ENCODE peak calls at places on chromosomes 12 and 14, in seven cellular contexts. One of them, this sample, is unnamed.
A peak's percentile ranks its signal among the peaks of the same experiment; 100 is the strongest.

GRCh38 chr12:108689314-108690190 is 41.8 kb downstream of the CORO1C start:
- DNase-seq in B cell: peak; percentile 42
- DNase-seq in kidney epithelial cell: no peak
- DNase-seq in ovary: no peak
- DNase-seq in HFFc6: no peak
- DNase-seq in cardiac muscle cell: peak; percentile 29
- DNase-seq in lower leg skin: peak; percentile 55
- DNase-seq in this sample: no peak

GRCh38 chr12:105912911-105913514 is 225.7 kb downstream of the NUAK1 start:
- DNase-seq in B cell: no peak
- DNase-seq in kidney epithelial cell: no peak
- DNase-seq in ovary: no peak
- DNase-seq in HFFc6: no peak
- DNase-seq in cardiac muscle cell: no peak
- DNase-seq in lower leg skin: no peak
- DNase-seq in this sample: no peak

GRCh38 chr12:54173066-54173726 is 15.6 kb downstream of the SMUG1 start:
- DNase-seq in B cell: no peak
- DNase-seq in kidney epithelial cell: no peak
- DNase-seq in ovary: peak; percentile 50
- DNase-seq in HFFc6: no peak
- DNase-seq in cardiac muscle cell: peak; percentile 61
- DNase-seq in lower leg skin: no peak
- DNase-seq in this sample: peak; percentile 40

GRCh38 chr12:48422060-48422459 is 50.3 kb upstream of the ANP32D start:
- DNase-seq in B cell: no peak
- DNase-seq in kidney epithelial cell: no peak
- DNase-seq in ovary: no peak
- DNase-seq in HFFc6: no peak
- DNase-seq in cardiac muscle cell: no peak
- DNase-seq in lower leg skin: no peak
- DNase-seq in this sample: no peak

GRCh38 chr12:49352351-49352750 is 5.7 kb downstream of the DNAJC22 start:
- DNase-seq in B cell: no peak
- DNase-seq in kidney epithelial cell: no peak
- DNase-seq in ovary: no peak
- DNase-seq in HFFc6: no peak
- DNase-seq in cardiac muscle cell: no peak
- DNase-seq in lower leg skin: no peak
- DNase-seq in this sample: no peak

GRCh38 chr14:51867753-51868152 is 7.3 kb downstream of the GNG2 start:
- DNase-seq in B cell: no peak
- DNase-seq in kidney epithelial cell: no peak
- DNase-seq in ovary: no peak
- DNase-seq in HFFc6: no peak
- DNase-seq in cardiac muscle cell: no peak
- DNase-seq in lower leg skin: no peak
- DNase-seq in this sample: no peak

GRCh38 chr12:54206807-54207206 is 18.0 kb upstream of the SMUG1 start:
- DNase-seq in B cell: no peak
- DNase-seq in kidney epithelial cell: no peak
- DNase-seq in ovary: no peak
- DNase-seq in HFFc6: no peak
- DNase-seq in cardiac muscle cell: no peak
- DNase-seq in lower leg skin: no peak
- DNase-seq in this sample: no peak

GRCh38 chr12:22299294-22299912 is 35.1 kb downstream of the ST8SIA1 start:
- DNase-seq in B cell: no peak
- DNase-seq in kidney epithelial cell: no peak
- DNase-seq in ovary: no peak
- DNase-seq in HFFc6: no peak
- DNase-seq in cardiac muscle cell: no peak
- DNase-seq in lower leg skin: no peak
- DNase-seq in this sample: no peak

GRCh38 chr14:92456215-92457017 is 57.2 kb upstream of the RIN3 start:
- DNase-seq in B cell: peak; percentile 38
- DNase-seq in kidney epithelial cell: no peak
- DNase-seq in ovary: no peak
- DNase-seq in HFFc6: peak; percentile 65
- DNase-seq in cardiac muscle cell: peak; percentile 83
- DNase-seq in lower leg skin: no peak
- DNase-seq in this sample: peak; percentile 77

GRCh38 chr12:1527789-1528188 is 66.6 kb downstream of the FBXL14 start:
- DNase-seq in B cell: no peak
- DNase-seq in kidney epithelial cell: peak; percentile 45
- DNase-seq in ovary: no peak
- DNase-seq in HFFc6: peak; percentile 93
- DNase-seq in cardiac muscle cell: no peak
- DNase-seq in lower leg skin: no peak
- DNase-seq in this sample: no peak

GRCh38 chr12:69385038-69385437 is 25.5 kb downstream of the YEATS4 start:
- DNase-seq in B cell: no peak
- DNase-seq in kidney epithelial cell: no peak
- DNase-seq in ovary: no peak
- DNase-seq in HFFc6: no peak
- DNase-seq in cardiac muscle cell: no peak
- DNase-seq in lower leg skin: no peak
- DNase-seq in this sample: no peak

GRCh38 chr12:112906712-112907414 is at the start of gene OAS1:
- DNase-seq in B cell: peak; percentile 68
- DNase-seq in kidney epithelial cell: peak; percentile 34
- DNase-seq in ovary: no peak
- DNase-seq in HFFc6: no peak
- DNase-seq in cardiac muscle cell: peak; percentile 46
- DNase-seq in lower leg skin: peak; percentile 48
- DNase-seq in this sample: peak; percentile 76

GRCh38 chr12:18644564-18644963 is 93.2 kb downstream of the PLCZ1 start:
- DNase-seq in B cell: no peak
- DNase-seq in kidney epithelial cell: no peak
- DNase-seq in ovary: no peak
- DNase-seq in HFFc6: no peak
- DNase-seq in cardiac muscle cell: no peak
- DNase-seq in lower leg skin: no peak
- DNase-seq in this sample: no peak

GRCh38 chr12:47356129-47356622 is 276.4 kb upstream of the AMIGO2 start:
- DNase-seq in B cell: peak; percentile 74
- DNase-seq in kidney epithelial cell: peak; percentile 10
- DNase-seq in ovary: no peak
- DNase-seq in HFFc6: no peak
- DNase-seq in cardiac muscle cell: no peak
- DNase-seq in lower leg skin: peak; percentile 20
- DNase-seq in this sample: peak; percentile 48

GRCh38 chr12:9651265-9651729 is 18.2 kb upstream of the CLEC2D start:
- DNase-seq in B cell: no peak
- DNase-seq in kidney epithelial cell: no peak
- DNase-seq in ovary: no peak
- DNase-seq in HFFc6: peak; percentile 85
- DNase-seq in cardiac muscle cell: no peak
- DNase-seq in lower leg skin: no peak
- DNase-seq in this sample: no peak

GRCh38 chr12:97594236-97594635 is 131.6 kb downstream of the RMST start:
- DNase-seq in B cell: no peak
- DNase-seq in kidney epithelial cell: no peak
- DNase-seq in ovary: no peak
- DNase-seq in HFFc6: no peak
- DNase-seq in cardiac muscle cell: no peak
- DNase-seq in lower leg skin: no peak
- DNase-seq in this sample: no peak

GRCh38 chr14:75340921-75341320 is 62.3 kb downstream of the FOS start:
- DNase-seq in B cell: no peak
- DNase-seq in kidney epithelial cell: no peak
- DNase-seq in ovary: peak; percentile 42
- DNase-seq in HFFc6: no peak
- DNase-seq in cardiac muscle cell: no peak
- DNase-seq in lower leg skin: peak; percentile 95
- DNase-seq in this sample: no peak

GRCh38 chr14:32682219-32682618 is 256.5 kb upstream of the NPAS3 start:
- DNase-seq in B cell: no peak
- DNase-seq in kidney epithelial cell: no peak
- DNase-seq in ovary: no peak
- DNase-seq in HFFc6: no peak
- DNase-seq in cardiac muscle cell: no peak
- DNase-seq in lower leg skin: no peak
- DNase-seq in this sample: no peak

GRCh38 chr12:205026-205425 is 8.9 kb downstream of the SLC6A12 start:
- DNase-seq in B cell: no peak
- DNase-seq in kidney epithelial cell: no peak
- DNase-seq in ovary: no peak
- DNase-seq in HFFc6: no peak
- DNase-seq in cardiac muscle cell: no peak
- DNase-seq in lower leg skin: no peak
- DNase-seq in this sample: no peak

GRCh38 chr14:99716850-99717681 is 33.0 kb downstream of the CYP46A1 start:
- DNase-seq in B cell: no peak
- DNase-seq in kidney epithelial cell: no peak
- DNase-seq in ovary: no peak
- DNase-seq in HFFc6: no peak
- DNase-seq in cardiac muscle cell: no peak
- DNase-seq in lower leg skin: no peak
- DNase-seq in this sample: peak; percentile 7

GRCh38 chr12:54329756-54330155 is 4.8 kb downstream of the COPZ1 start:
- DNase-seq in B cell: no peak
- DNase-seq in kidney epithelial cell: no peak
- DNase-seq in ovary: no peak
- DNase-seq in HFFc6: no peak
- DNase-seq in cardiac muscle cell: no peak
- DNase-seq in lower leg skin: no peak
- DNase-seq in this sample: no peak

GRCh38 chr12:48002773-48003218 is 1.5 kb downstream of the COL2A1 start:
- DNase-seq in B cell: peak; percentile 27
- DNase-seq in kidney epithelial cell: no peak
- DNase-seq in ovary: no peak
- DNase-seq in HFFc6: no peak
- DNase-seq in cardiac muscle cell: peak; percentile 76
- DNase-seq in lower leg skin: no peak
- DNase-seq in this sample: no peak

GRCh38 chr14:90256354-90257131 is at the start of gene PSMC1:
- DNase-seq in B cell: peak; percentile 91
- DNase-seq in kidney epithelial cell: peak; percentile 82
- DNase-seq in ovary: peak; percentile 85
- DNase-seq in HFFc6: peak; percentile 94
- DNase-seq in cardiac muscle cell: peak; percentile 95
- DNase-seq in lower leg skin: peak; percentile 88
- DNase-seq in this sample: peak; percentile 90
- TF ChIP-seq CTCF in B cell: no peak
- TF ChIP-seq CTCF in kidney epithelial cell: no peak
- TF ChIP-seq CTCF in ovary: no peak
- TF ChIP-seq CTCF in HFFc6: peak; percentile 10
- TF ChIP-seq CTCF in cardiac muscle cell: no peak
- TF ChIP-seq CTCF in lower leg skin: no peak
- TF ChIP-seq CTCF in this sample: no peak

DNA sequence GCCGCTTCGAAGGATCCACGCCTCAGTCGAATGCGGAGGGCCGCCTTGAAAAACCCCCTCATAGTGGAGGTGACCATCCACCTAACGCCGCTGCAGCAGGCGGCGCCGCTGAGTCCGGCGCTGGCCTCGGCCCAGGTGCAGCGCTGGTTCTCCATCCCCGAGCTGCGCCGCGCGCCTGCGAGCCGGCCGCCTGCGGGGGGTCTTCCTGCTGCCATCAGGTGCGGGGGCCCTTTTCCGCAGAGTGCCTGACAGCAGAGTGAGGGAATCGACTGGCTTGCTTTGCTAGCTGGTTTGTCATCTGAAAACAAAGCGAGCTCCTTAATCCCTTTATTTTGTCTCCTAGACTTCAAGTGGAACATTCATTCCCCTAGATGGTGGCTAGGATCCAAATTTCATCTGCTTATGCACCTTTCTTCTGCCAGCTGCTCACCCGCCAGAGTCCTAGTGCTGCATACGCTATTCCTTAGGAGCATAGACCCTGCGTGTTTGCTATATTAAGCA is 10.4 kb upstream of the DNAL1 start:
- DNase-seq in B cell: no peak
- DNase-seq in kidney epithelial cell: no peak
- DNase-seq in ovary: no peak
- DNase-seq in HFFc6: no peak
- DNase-seq in cardiac muscle cell: peak; percentile 54
- DNase-seq in lower leg skin: no peak
- DNase-seq in this sample: peak; percentile 41
- TF ChIP-seq CTCF in B cell: no peak
- TF ChIP-seq CTCF in kidney epithelial cell: peak; percentile 41
- TF ChIP-seq CTCF in ovary: peak; percentile 33
- TF ChIP-seq CTCF in HFFc6: no peak
- TF ChIP-seq CTCF in cardiac muscle cell: peak; percentile 52
- TF ChIP-seq CTCF in lower leg skin: no peak
- TF ChIP-seq CTCF in this sample: peak; percentile 30

DNA sequence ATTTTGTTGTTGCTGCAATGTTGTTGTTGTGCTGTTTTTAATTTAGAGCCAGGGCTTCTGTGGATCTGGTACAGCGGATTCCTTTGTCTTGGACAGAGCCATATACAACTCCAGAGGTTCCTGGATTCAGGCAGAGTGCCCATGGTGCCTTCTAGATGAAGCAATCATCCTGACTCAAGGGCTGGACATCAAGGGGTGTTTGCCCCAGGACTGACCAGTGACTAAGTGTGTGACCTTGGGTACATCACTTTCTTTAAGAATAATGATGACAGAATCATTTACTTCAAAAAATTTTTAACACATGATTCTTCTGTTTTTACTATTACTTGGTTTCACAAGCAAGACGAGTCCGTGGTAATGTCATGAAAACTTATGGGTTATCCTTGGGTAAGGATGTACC is 397.3 kb downstream of the ZFP36L1 start:
- DNase-seq in B cell: no peak
- DNase-seq in kidney epithelial cell: no peak
- DNase-seq in ovary: peak; percentile 59
- DNase-seq in HFFc6: peak; percentile 65
- DNase-seq in cardiac muscle cell: no peak
- DNase-seq in lower leg skin: no peak
- DNase-seq in this sample: no peak
- TF ChIP-seq CTCF in B cell: no peak
- TF ChIP-seq CTCF in kidney epithelial cell: no peak
- TF ChIP-seq CTCF in ovary: no peak
- TF ChIP-seq CTCF in HFFc6: no peak
- TF ChIP-seq CTCF in cardiac muscle cell: no peak
- TF ChIP-seq CTCF in lower leg skin: no peak
- TF ChIP-seq CTCF in this sample: no peak

DNA sequence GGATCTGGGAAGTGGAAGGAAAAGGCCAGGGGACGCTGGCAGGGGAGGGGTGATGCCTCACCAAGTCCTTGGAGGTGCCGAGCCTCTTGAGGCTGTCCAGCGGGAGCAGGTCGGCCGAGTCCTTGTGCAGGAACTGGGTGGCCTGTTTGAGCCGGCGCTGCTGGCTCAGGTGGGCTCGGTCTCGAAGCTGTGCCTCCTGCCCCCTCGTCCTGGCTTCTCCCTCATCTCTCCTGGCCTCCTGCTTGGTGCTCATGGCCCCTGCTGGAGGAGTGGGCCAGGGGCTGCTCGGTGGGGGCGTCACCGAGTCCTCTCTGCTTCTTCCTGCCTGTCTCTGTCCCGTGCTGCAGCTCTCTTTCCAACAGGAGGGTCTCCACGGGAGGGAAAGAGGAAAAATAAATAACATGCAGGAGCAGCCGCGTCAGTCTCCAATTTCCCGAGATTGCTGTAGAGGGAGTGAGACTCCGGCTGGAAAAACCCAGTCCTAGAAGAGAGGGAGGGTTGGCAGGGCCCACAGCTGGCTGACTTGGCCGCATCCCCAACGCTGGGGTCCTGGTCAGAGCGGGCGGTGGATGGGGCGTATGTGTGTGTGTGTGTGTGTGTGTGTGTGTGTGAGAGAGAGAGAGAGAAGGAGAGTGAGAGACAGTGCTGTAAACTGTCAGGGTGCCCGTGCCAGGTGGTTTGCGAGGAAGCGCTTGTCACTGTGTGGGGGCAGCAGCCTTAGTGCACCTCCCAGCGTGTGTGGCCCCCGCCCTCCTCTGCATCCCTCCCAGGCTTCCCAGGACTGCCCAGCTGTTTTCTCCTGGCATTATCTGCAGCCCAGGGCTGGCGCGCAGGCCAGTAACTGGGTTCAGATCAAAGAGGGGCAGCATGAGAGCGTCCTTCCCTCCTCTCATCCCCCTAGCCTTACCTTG is at the start of gene NRIP2:
- DNase-seq in B cell: no peak
- DNase-seq in kidney epithelial cell: no peak
- DNase-seq in ovary: peak; percentile 86
- DNase-seq in HFFc6: no peak
- DNase-seq in cardiac muscle cell: no peak
- DNase-seq in lower leg skin: no peak
- DNase-seq in this sample: no peak
- TF ChIP-seq CTCF in B cell: no peak
- TF ChIP-seq CTCF in kidney epithelial cell: peak; percentile 17
- TF ChIP-seq CTCF in ovary: peak; percentile 17
- TF ChIP-seq CTCF in HFFc6: no peak
- TF ChIP-seq CTCF in cardiac muscle cell: peak; percentile 15
- TF ChIP-seq CTCF in lower leg skin: no peak
- TF ChIP-seq CTCF in this sample: no peak